ENCODE peak calls at places on chromosomes 16 and 17, in ten cellular contexts. L is kidney, D is Peyer's patch, O is fibroblast of mammary gland, E is epithelial cell of proximal tubule, S is OCI-LY7, W is ovary, M is pancreas, N is upper lobe of right lung, A is esophagus muscularis mucosa. G is an unnamed sample.
A peak's percentile ranks its signal among the peaks of the same experiment; 100 is the strongest.

GRCh38 chr17:55154101-55154500 is 110.7 kb upstream of the HLF start:
- DNase-seq in E (no peak), S (no peak), O (no peak), W (no peak), D (no peak), A (no peak), M (no peak), N (no peak), L (no peak), G (no peak)

GRCh38 chr17:41065829-41066624 is at the start of gene KRTAP2-4:
- DNase-seq in A (no peak), S (no peak), E (peak; percentile 76), M (no peak), D (no peak), W (no peak), L (no peak), O (peak; percentile 91), N (no peak), G (peak; percentile 71)

GRCh38 chr17:8447816-8448215 is 12.1 kb downstream of the NDEL1 start:
- DNase-seq in M (no peak), L (no peak), W (no peak), S (no peak), O (no peak), N (no peak), D (no peak), E (no peak), A (no peak), G (no peak)

GRCh38 chr16:2955779-2956565 is 8.1 kb upstream of the KREMEN2 start:
- DNase-seq in S (no peak), O (no peak), A (no peak), M (no peak), E (no peak), D (no peak), N (no peak), W (no peak), L (no peak), G (no peak)

GRCh38 chr17:38464723-38465419 is 36.6 kb downstream of the ARHGAP23 start:
- DNase-seq in S (no peak), A (peak; percentile 95), D (peak; percentile 70), N (peak; percentile 86), E (no peak), O (peak; percentile 93), L (peak; percentile 94), M (peak; percentile 37), W (peak; percentile 95), G (peak; percentile 81)

GRCh38 chr17:8734876-8735275 is 9.8 kb downstream of the CCDC42 start:
- DNase-seq in D (no peak), M (no peak), O (no peak), L (no peak), A (no peak), N (no peak), S (no peak), W (no peak), E (no peak), G (no peak)

GRCh38 chr17:41540921-41541625 is 13.0 kb upstream of the KRT19 start:
- DNase-seq in D (no peak), E (no peak), S (no peak), N (no peak), L (no peak), W (no peak), M (no peak), A (no peak), O (no peak), G (no peak)

GRCh38 chr17:45087978-45088377 is 26.9 kb downstream of the NMT1 start:
- DNase-seq in D (no peak), W (no peak), A (no peak), N (no peak), M (no peak), S (no peak), E (no peak), O (no peak), L (no peak), G (no peak)

GRCh38 chr17:67602974-67603373 is 114.8 kb upstream of the NOL11 start:
- DNase-seq in M (no peak), N (no peak), W (no peak), A (no peak), S (peak; percentile 66), E (no peak), O (peak; percentile 65), D (no peak), L (no peak), G (peak; percentile 14)

GRCh38 chr17:13864551-13864950 is 204.8 kb upstream of the COX10 start:
- DNase-seq in D (no peak), A (no peak), E (no peak), O (peak; percentile 89), L (no peak), W (no peak), M (no peak), N (no peak), S (no peak), G (peak; percentile 65)

GRCh38 chr17:3828151-3828851 is 17.7 kb downstream of the NCBP3 start:
- DNase-seq in A (no peak), O (no peak), D (no peak), N (no peak), L (no peak), S (no peak), E (no peak), M (no peak), W (no peak), G (no peak)

GRCh38 chr16:86222541-86222940 is 287.8 kb upstream of the FOXF1 start:
- DNase-seq in M (no peak), W (no peak), S (no peak), O (peak; percentile 47), L (peak; percentile 28), D (peak; percentile 41), N (no peak), E (no peak), A (no peak), G (no peak)

GRCh38 chr16:52099382-52099781 is 447.6 kb downstream of the TOX3 start:
- DNase-seq in M (no peak), A (no peak), L (no peak), D (no peak), E (no peak), W (no peak), N (no peak), O (no peak), S (no peak), G (no peak)

GRCh38 chr17:73323622-73324455 is 12.0 kb upstream of the CDC42EP4 start:
- DNase-seq in N (no peak), D (no peak), L (no peak), W (peak; percentile 65), E (no peak), M (no peak), A (no peak), S (no peak), O (peak; percentile 62), G (no peak)

GRCh38 chr17:10513284-10514067 is 4.9 kb downstream of the MYH1 start:
- DNase-seq in D (no peak), O (peak; percentile 64), M (no peak), L (no peak), W (no peak), E (no peak), S (no peak), N (no peak), A (no peak), G (peak; percentile 5)

GRCh38 chr16:1990336-1991134 is 765 bp downstream of the SYNGR3 start:
- DNase-seq in D (no peak), W (no peak), N (no peak), L (no peak), O (no peak), M (no peak), E (no peak), A (no peak), S (peak; percentile 58), G (no peak)

GRCh38 chr17:78416311-78416711 is 37.9 kb downstream of the PGS1 start:
- DNase-seq in E (no peak), O (no peak), M (no peak), W (no peak), A (no peak), D (peak; percentile 55), S (no peak), N (no peak), L (peak; percentile 75), G (no peak)

DNA sequence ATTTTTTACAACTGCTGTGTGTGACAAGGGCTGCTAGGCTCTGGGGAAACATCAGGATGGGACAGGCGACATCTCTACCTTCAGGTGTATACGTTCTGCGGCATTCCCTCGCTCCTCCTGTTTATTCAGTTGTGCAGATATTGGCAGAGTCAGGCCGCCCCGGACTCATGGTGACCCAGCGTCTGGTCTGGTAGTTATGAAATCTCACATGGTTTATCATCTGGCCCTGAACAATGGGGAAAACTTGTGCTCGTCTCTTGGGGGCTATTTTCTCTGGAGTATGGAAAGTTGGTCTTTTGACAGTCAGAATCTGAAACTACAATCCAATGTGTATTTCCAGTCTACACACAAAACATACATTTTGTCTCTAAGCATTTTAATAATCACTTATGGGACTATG is 3.3 kb downstream of the MARCHF10 start:
- DNase-seq in W (no peak), D (no peak), S (no peak), A (no peak), O (peak; percentile 78), N (no peak), L (no peak), M (no peak), E (no peak), G (peak; percentile 79)
- H3K4me3 ChIP-seq in W (no peak overlapping the region), D (no peak overlapping the region), S (no peak overlapping the region), A (no peak overlapping the region), O (no peak overlapping the region), N (no peak overlapping the region), L (no peak overlapping the region), M (no peak overlapping the region), E (no peak overlapping the region), G (no peak overlapping the region)

GRCh38 chr16:11350531-11351335 is 5.5 kb downstream of the RMI2 start:
- DNase-seq in N (no peak), D (no peak), O (peak; percentile 85), M (no peak), S (no peak), W (no peak), L (no peak), A (no peak), E (no peak), G (no peak)
- H3K4me3 ChIP-seq in N (no peak overlapping the region), D (no peak overlapping the region), O (no peak overlapping the region), M (no peak overlapping the region), S (peak overlapping the region; percentile 20), W (no peak overlapping the region), L (no peak overlapping the region), A (no peak overlapping the region), E (no peak overlapping the region), G (no peak overlapping the region)

GRCh38 chr17:77280304-77280910 is 139.6 kb downstream of the SEC14L1 start:
- DNase-seq in W (no peak), S (no peak), A (no peak), L (no peak), D (peak; percentile 64), M (no peak), N (peak; percentile 71), O (peak; percentile 80), E (no peak), G (no peak)
- H3K4me3 ChIP-seq in W (peak overlapping the region; percentile 38), S (peak overlapping the region; percentile 35), A (peak overlapping the region; percentile 71), L (peak overlapping the region; percentile 46), D (peak overlapping the region; percentile 66), M (peak overlapping the region; percentile 46), N (peak overlapping the region; percentile 62), O (peak overlapping the region; percentile 24), E (peak overlapping the region; percentile 56), G (peak overlapping the region; percentile 39)

GRCh38 chr16:57147381-57148191 is 38.3 kb downstream of the PSME3IP1 start:
- DNase-seq in E (no peak), D (no peak), S (peak; percentile 70), A (no peak), O (peak; percentile 73), M (no peak), N (no peak), W (no peak), L (no peak), G (no peak)
- H3K4me3 ChIP-seq in E (no peak overlapping the region), D (no peak overlapping the region), S (peak overlapping the region; percentile 34), A (no peak overlapping the region), O (no peak overlapping the region), M (no peak overlapping the region), N (no peak overlapping the region), W (no peak overlapping the region), L (no peak overlapping the region), G (no peak overlapping the region)

G was measured in skeletal muscle cell.